ENCODE peak calls at places on chromosomes 7 and 10, in four cellular contexts. W is CD8-positive, alpha-beta T cell; F is heart right ventricle; H is vagina. L is an unnamed sample.

GRCh38 chr7:111730476-111731300 is 168.4 kb upstream of the IMMP2L start:
- DNase-seq in F (no peak), H (no peak), W (no peak), L (no peak)

GRCh38 chr7:22635349-22635748 is 91.7 kb upstream of the IL6 start:
- DNase-seq in F (no peak), W (no peak), H (no peak), L (no peak)

GRCh38 chr10:72316748-72317435 is 37.8 kb downstream of the DNAJB12 start:
- DNase-seq in F (peak; percentile 77), H (peak; percentile 89), W (peak; percentile 61), L (no peak)

GRCh38 chr7:112143567-112143966 is 62.6 kb downstream of the DOCK4 start:
- DNase-seq in W (no peak), F (no peak), H (no peak), L (no peak)

GRCh38 chr10:129099992-129100391 is 367.0 kb upstream of the MGMT start:
- DNase-seq in F (no peak), W (no peak), H (peak; percentile 60), L (no peak)

GRCh38 chr10:48444861-48445841 is 138.7 kb downstream of the MAPK8 start:
- DNase-seq in H (no peak), F (no peak), W (no peak), L (no peak)

GRCh38 chr10:113103131-113103830 is 153.2 kb downstream of the TCF7L2 start:
- DNase-seq in W (no peak), F (no peak), H (no peak), L (no peak)

GRCh38 chr10:100882681-100883321 is 30.0 kb upstream of the SLF2 start:
- DNase-seq in F (peak; percentile 24), H (no peak), W (no peak), L (no peak)

GRCh38 chr7:158321056-158321700 is 266.4 kb downstream of the PTPRN2 start:
- DNase-seq in H (peak; percentile 76), W (no peak), F (no peak), L (no peak)

DNA sequence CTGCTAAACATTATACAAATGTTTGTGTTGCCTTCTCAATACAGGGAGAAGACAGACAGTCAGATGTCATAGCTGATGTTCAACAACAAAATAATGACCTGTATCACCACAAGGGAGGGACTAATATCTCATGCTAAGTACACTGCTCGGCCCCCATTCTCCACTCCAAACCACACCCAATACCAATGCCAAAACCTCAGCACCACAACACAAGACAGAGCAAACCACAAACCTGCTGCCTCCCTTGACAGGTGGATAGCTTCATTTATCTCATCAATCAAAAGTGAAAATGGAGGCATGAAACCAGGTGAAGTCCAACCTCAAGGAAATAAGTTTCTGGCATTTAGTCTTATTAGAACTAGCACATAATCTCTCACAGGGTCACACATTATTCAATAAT is 109.5 kb downstream of the PARD3 start:
- DNase-seq in F (no peak), H (peak; percentile 34), W (no peak), L (no peak)
- H3K27ac ChIP-seq in F (no peak overlapping the region), H (no peak overlapping the region), W (no peak overlapping the region), L (no peak overlapping the region)

DNA sequence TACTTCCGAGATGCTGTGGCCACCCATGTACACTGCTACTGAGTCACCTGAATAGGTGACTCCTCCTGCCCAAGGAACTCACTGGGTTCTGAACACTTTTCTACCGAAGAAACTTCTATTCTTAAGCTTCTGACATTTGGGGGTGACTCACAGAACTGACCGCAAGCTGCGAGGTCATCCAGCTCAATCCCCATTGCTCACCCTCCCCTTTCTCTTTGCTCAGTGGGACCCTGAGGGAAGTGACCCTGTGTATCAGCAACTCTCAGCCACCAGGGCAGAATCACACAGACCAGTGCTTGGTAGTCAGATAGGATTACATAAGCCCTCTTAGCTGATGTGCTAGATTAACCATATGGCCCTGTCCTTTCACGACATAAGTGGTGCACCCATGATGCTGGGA is 46.3 kb downstream of the INSYN2A start:
- DNase-seq in W (no peak), H (no peak), F (no peak), L (peak; percentile 9)
- TF ChIP-seq CTCF in W (no peak), H (no peak), F (no peak), L (no peak)

GRCh38 chr10:60283397-60283796 is 106.3 kb downstream of the ANK3 start:
- DNase-seq in W (no peak), F (no peak), H (no peak), L (no peak)
- H3K27ac ChIP-seq in W (no peak overlapping the region), F (no peak overlapping the region), H (no peak overlapping the region), L (no peak overlapping the region)

GRCh38 chr7:129054438-129055293 is at the start of gene TNPO3:
- DNase-seq in H (peak; percentile 96), W (peak; percentile 87), F (peak; percentile 96), L (peak; percentile 91)
- TF ChIP-seq CTCF in H (no peak), W (no peak), F (peak; percentile 5), L (no peak)

DNA sequence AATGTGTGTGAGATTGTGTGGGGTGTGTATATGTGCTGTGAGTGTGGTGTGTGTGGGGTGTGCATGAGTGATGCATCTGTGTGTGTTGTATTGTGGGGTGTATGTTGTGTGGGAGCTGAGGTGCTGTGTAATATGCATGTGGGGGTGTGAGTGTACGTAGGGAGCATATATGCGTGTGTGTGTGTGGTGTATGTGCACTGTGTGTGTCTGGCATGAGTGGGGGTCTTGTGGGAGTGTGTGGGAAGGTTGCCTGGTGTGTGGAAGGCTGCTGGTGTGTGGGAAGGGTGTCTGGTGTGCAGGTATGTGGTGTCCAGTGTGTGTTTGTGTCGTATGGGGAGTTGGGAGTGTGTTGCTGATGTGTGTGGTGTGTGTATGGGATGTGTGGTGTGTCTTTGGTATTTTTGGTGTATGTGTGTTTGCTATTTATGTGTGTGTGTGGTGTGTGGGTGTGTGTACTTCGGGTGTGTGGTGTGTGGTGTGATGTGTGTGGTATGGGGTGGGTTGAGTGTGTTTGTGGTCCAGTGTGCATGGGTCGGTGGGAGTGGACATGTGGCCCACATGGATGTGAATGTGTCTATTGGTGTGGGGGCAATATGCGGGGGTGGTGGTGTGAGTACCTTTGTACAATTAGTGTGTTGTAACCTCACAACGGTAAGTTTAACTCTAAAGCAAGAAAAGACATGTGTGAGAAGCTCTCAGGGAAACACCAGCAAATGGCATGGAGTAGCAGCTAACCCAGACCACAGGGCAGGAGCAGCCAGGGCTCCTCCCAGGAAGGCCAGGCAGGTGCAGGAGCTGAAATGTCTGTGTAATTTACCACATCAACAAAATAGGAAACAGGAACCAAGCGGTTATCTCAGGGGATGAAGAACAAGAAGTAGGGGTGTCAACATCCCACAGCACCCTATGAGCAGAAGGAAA is 11.8 kb downstream of the ANTXRL start:
- DNase-seq in W (no peak), H (no peak), F (no peak), L (no peak)
- H3K27ac ChIP-seq in W (no peak overlapping the region), H (no peak overlapping the region), F (no peak overlapping the region), L (no peak overlapping the region)

L was measured in RWPE1.